ENCODE peak calls at places on chromosomes 12 and 14, in eight cellular contexts. T is HuH-7.5, B is AG09309, E is GM12865, D is activated T-helper 1 cell treated with Interleukin-2 at 50 U/mL for 16 hours, Y is fibroblast of the aortic adventitia, U is C1 segment of cervical spinal cord, Q is AG04450. N is an unnamed sample.

GRCh38 chr14:50875359-50876090 is 3.7 kb downstream of the ABHD12B start:
- DNase-seq in T (peak; percentile 24), U (no peak), Y (peak; percentile 17), B (no peak), D (peak; percentile 18), E (peak; percentile 96), Q (no peak), N (no peak)

GRCh38 chr12:114430306-114430705 is 24.4 kb upstream of the TBX5 start:
- DNase-seq in Y (peak; percentile 60), E (no peak), T (no peak), B (peak; percentile 83), Q (peak; percentile 98), D (no peak), U (no peak), N (no peak)

GRCh38 chr12:19234991-19235876 is 105.7 kb downstream of the PLEKHA5 start:
- DNase-seq in Q (no peak), D (no peak), E (no peak), Y (peak; percentile 86), B (no peak), T (no peak), U (no peak), N (no peak)

GRCh38 chr12:47328831-47329545 is 249.2 kb upstream of the AMIGO2 start:
- DNase-seq in T (no peak), D (no peak), U (no peak), B (peak; percentile 57), Y (peak; percentile 85), Q (peak; percentile 6), E (no peak), N (no peak)

GRCh38 chr14:67584931-67585330 is 15.1 kb downstream of the PIGH start:
- DNase-seq in D (no peak), T (no peak), E (no peak), B (no peak), U (no peak), Q (no peak), Y (no peak), N (no peak)

GRCh38 chr12:53514626-53515290 is 7.5 kb upstream of the NPFF start:
- DNase-seq in E (no peak), Y (no peak), B (no peak), T (no peak), Q (no peak), U (no peak), D (no peak), N (no peak)

GRCh38 chr14:103014466-103015319 is 42.7 kb downstream of the CDC42BPB start:
- DNase-seq in B (no peak), Y (peak; percentile 58), D (no peak), E (peak; percentile 19), U (no peak), Q (no peak), T (no peak), N (no peak)

GRCh38 chr12:15910864-15911696 is at the start of gene DERA:
- DNase-seq in Y (peak; percentile 61), T (peak; percentile 51), Q (no peak), E (peak; percentile 74), U (peak; percentile 65), D (peak; percentile 39), B (no peak), N (peak; percentile 26)

GRCh38 chr12:46950116-46950515 is 124.3 kb upstream of the SLC38A4 start:
- DNase-seq in Y (no peak), E (no peak), U (no peak), T (no peak), B (no peak), D (no peak), Q (no peak), N (no peak)

GRCh38 chr14:94682061-94682516 is 69.9 kb downstream of the SERPINA3 start:
- DNase-seq in D (no peak), B (no peak), Y (no peak), T (no peak), Q (no peak), E (no peak), U (no peak), N (no peak)

GRCh38 chr14:68379510-68380303 is 413.2 kb downstream of the ZFP36L1 start:
- DNase-seq in D (peak; percentile 4), T (no peak), Q (no peak), Y (no peak), B (no peak), E (no peak), U (no peak), N (no peak)

GRCh38 chr12:57726151-57726883 is 12.2 kb downstream of the AGAP2 start:
- DNase-seq in B (peak; percentile 44), T (peak; percentile 95), Q (peak; percentile 47), D (no peak), E (no peak), Y (peak; percentile 82), U (peak; percentile 48), N (peak; percentile 27)

GRCh38 chr14:54453252-54453651 is 12.1 kb upstream of the CNIH1 start:
- DNase-seq in Q (no peak), Y (no peak), D (no peak), B (no peak), T (no peak), E (no peak), U (no peak), N (no peak)

GRCh38 chr14:76307786-76308780 is 67.9 kb upstream of the ESRRB start:
- DNase-seq in E (no peak), Q (no peak), D (no peak), T (no peak), Y (no peak), B (no peak), U (no peak), N (no peak)

GRCh38 chr14:95041477-95042020 is 115.8 kb downstream of the DICER1 start:
- DNase-seq in Y (no peak), T (no peak), B (no peak), D (no peak), Q (no peak), E (no peak), U (no peak), N (no peak)

GRCh38 chr12:76241371-76241770 is 106.8 kb downstream of the BBS10 start:
- DNase-seq in T (no peak), U (no peak), Y (no peak), D (no peak), Q (no peak), B (no peak), E (no peak), N (no peak)

GRCh38 chr12:19675361-19675760 is 236.1 kb downstream of the AEBP2 start:
- DNase-seq in Q (no peak), E (peak; percentile 70), T (no peak), Y (no peak), B (no peak), U (no peak), D (no peak), N (no peak)

GRCh38 chr12:79897617-79898016 is 37.3 kb downstream of the PPP1R12A start:
- DNase-seq in Q (peak; percentile 73), E (no peak), T (no peak), Y (peak; percentile 96), D (no peak), B (peak; percentile 88), U (no peak), N (no peak)

GRCh38 chr14:95507174-95507573 is 9.3 kb downstream of the SYNE3 start:
- DNase-seq in U (peak; percentile 22), Q (peak; percentile 81), E (no peak), B (peak; percentile 87), Y (peak; percentile 97), T (no peak), D (no peak), N (peak; percentile 29)

GRCh38 chr12:6570264-6570887 is 2.3 kb upstream of the NOP2 start:
- DNase-seq in T (peak; percentile 72), E (peak; percentile 50), D (no peak), B (no peak), U (no peak), Y (peak; percentile 27), Q (no peak), N (no peak)

GRCh38 chr14:68405959-68406358 is 386.9 kb downstream of the ZFP36L1 start:
- DNase-seq in E (no peak), T (no peak), D (no peak), Q (no peak), B (no peak), U (no peak), Y (no peak), N (no peak)

GRCh38 chr12:108643941-108644742 is 10.4 kb upstream of the SELPLG start:
- DNase-seq in D (no peak), Q (no peak), Y (no peak), T (no peak), B (no peak), E (no peak), U (peak; percentile 77), N (peak; percentile 44)

GRCh38 chr12:6821674-6822433 is at the start of gene GPR162:
- DNase-seq in T (peak; percentile 78), Y (peak; percentile 48), D (no peak), Q (no peak), B (no peak), U (no peak), E (no peak), N (no peak)

GRCh38 chr12:51953011-51953568 is 1.6 kb downstream of the ACVR1B start:
- DNase-seq in Q (no peak), D (no peak), E (no peak), U (no peak), Y (no peak), T (no peak), B (no peak), N (no peak)

GRCh38 chr14:76541594-76542219 is 165.8 kb downstream of the ESRRB start:
- DNase-seq in Y (no peak), E (no peak), B (no peak), T (no peak), D (no peak), Q (no peak), U (no peak), N (no peak)

GRCh38 chr12:17588968-17589367 is 501.0 kb downstream of the RERGL start:
- DNase-seq in T (peak; percentile 3), Q (no peak), Y (no peak), D (no peak), U (no peak), B (no peak), E (no peak), N (no peak)

GRCh38 chr12:132476038-132476414 is 13.9 kb upstream of the FBRSL1 start:
- DNase-seq in E (no peak), T (no peak), Q (no peak), Y (no peak), U (no peak), B (no peak), D (no peak), N (no peak)

GRCh38 chr14:73935666-73936065 is 14.2 kb downstream of the FAM161B start:
- DNase-seq in D (no peak), B (no peak), T (peak; percentile 19), Q (no peak), E (peak; percentile 9), U (no peak), Y (peak; percentile 11), N (no peak)

GRCh38 chr14:91365552-91365951 is 52.1 kb downstream of the CCDC88C start:
- DNase-seq in U (no peak), B (no peak), T (no peak), Q (no peak), E (no peak), Y (no peak), D (no peak), N (no peak)

GRCh38 chr14:92513966-92514843 is 624 bp downstream of the RIN3 start:
- DNase-seq in Y (peak; percentile 37), T (peak; percentile 47), U (no peak), Q (no peak), E (peak; percentile 35), D (no peak), B (no peak), N (no peak)

GRCh38 chr12:120639771-120640721 is at the start of gene CABP1:
- DNase-seq in U (no peak), Q (no peak), Y (no peak), B (no peak), D (peak; percentile 58), E (peak; percentile 49), T (peak; percentile 59), N (no peak)

GRCh38 chr14:38999949-39000348 is 103.1 kb downstream of the SEC23A start:
- DNase-seq in Q (no peak), D (no peak), E (no peak), Y (no peak), T (no peak), U (no peak), B (no peak), N (no peak)

GRCh38 chr14:93663317-93663716 is 125.0 kb downstream of the PRIMA1 start:
- DNase-seq in E (no peak), B (no peak), U (no peak), D (no peak), Q (no peak), Y (no peak), T (no peak), N (no peak)

GRCh38 chr12:63151898-63152700 is 1.1 kb upstream of the AVPR1A start:
- DNase-seq in E (peak; percentile 49), B (no peak), U (no peak), Y (peak; percentile 35), Q (peak; percentile 3), T (peak; percentile 52), D (no peak), N (peak; percentile 4)

N was measured in hypothalamus.